ENCODE peak calls at places on chromosome 13, in eight cellular contexts. C, W, Z, F, E, K, A and N are unnamed samples. For H4K20me1, H3K9me2 and H3K36me3, the result is how much of the 10 kb centered on the place peaks cover.

GRCh38 chr13:97911311-97912138 is 42.0 kb upstream of the IPO5 start:
- DNase-seq in C (peak), W (peak), Z (peak), F (peak), E (peak), K (peak), A (peak), N (peak)

GRCh38 chr13:88701551-88701950 is 1030.4 kb downstream of the SLITRK5 start:
- DNase-seq in C (no peak), W (no peak), Z (no peak), F (peak), E (no peak), K (no peak), A (no peak), N (no peak)

GRCh38 chr13:101416181-101417042 is at the start of gene NALCN:
- DNase-seq in C (no peak), W (peak), Z (peak), F (peak), E (peak), K (peak), A (peak), N (no peak)

GRCh38 chr13:30618186-30618937 is 642 bp downstream of the USPL1 start:
- DNase-seq in C (peak), W (no peak), Z (no peak), F (peak), E (peak), K (peak), A (no peak), N (peak)

GRCh38 chr13:78662467-78662866 is 3.5 kb upstream of the OBI1 start:
- DNase-seq in C (no peak), W (no peak), Z (no peak), F (no peak), E (no peak), K (peak), A (no peak), N (peak)

GRCh38 chr13:106479849-106480400 is 55.5 kb downstream of the EFNB2 start:
- DNase-seq in C (no peak), W (no peak), Z (peak), F (no peak), E (no peak), K (no peak), A (no peak), N (no peak)

GRCh38 chr13:45292176-45292575 is 48.8 kb downstream of the TPT1 start:
- DNase-seq in C (no peak), W (peak), Z (no peak), F (peak), E (peak), K (no peak), A (no peak), N (no peak)

GRCh38 chr13:98821372-98822237 is 69.1 kb upstream of the SLC15A1 start:
- DNase-seq in C (no peak), W (no peak), Z (peak), F (no peak), E (peak), K (no peak), A (peak), N (no peak)

GRCh38 chr13:47277774-47278173 is 380.9 kb upstream of the HTR2A start:
- DNase-seq in C (no peak), W (no peak), Z (no peak), F (no peak), E (peak), K (no peak), A (no peak), N (no peak)

GRCh38 chr13:63636231-63636993 is 2220.8 kb upstream of the PCDH20 start:
- DNase-seq in C (peak), W (peak), Z (peak), F (peak), E (no peak), K (peak), A (no peak), N (no peak)

GRCh38 chr13:31468114-31468902 is 268.5 kb downstream of the B3GLCT start:
- DNase-seq in C (no peak), W (no peak), Z (peak), F (no peak), E (no peak), K (no peak), A (no peak), N (no peak)

GRCh38 chr13:31072041-31072440 is 89.7 kb downstream of the HSPH1 start:
- DNase-seq in C (no peak), W (no peak), Z (no peak), F (no peak), E (peak), K (no peak), A (no peak), N (no peak)

GRCh38 chr13:47413112-47413511 is 516.3 kb upstream of the HTR2A start:
- DNase-seq in C (no peak), W (no peak), Z (no peak), F (no peak), E (peak), K (no peak), A (no peak), N (no peak)

GRCh38 chr13:39129253-39129652 is 91.0 kb downstream of the NHLRC3 start:
- DNase-seq in C (no peak), W (no peak), Z (no peak), F (no peak), E (no peak), K (no peak), A (no peak), N (no peak)

GRCh38 chr13:94620286-94620896 is 18.7 kb downstream of the GPR180 start:
- DNase-seq in C (peak), W (peak), Z (peak), F (peak), E (peak), K (peak), A (peak), N (peak)

GRCh38 chr13:74039154-74039553 is 95.0 kb downstream of the KLF12 start:
- DNase-seq in C (no peak), W (no peak), Z (no peak), F (no peak), E (no peak), K (no peak), A (no peak), N (no peak)

GRCh38 chr13:74039667-74040066 is 94.5 kb downstream of the KLF12 start:
- DNase-seq in C (no peak), W (no peak), Z (no peak), F (no peak), E (no peak), K (no peak), A (no peak), N (no peak)

GRCh38 chr13:74035881-74036280 is 98.3 kb downstream of the KLF12 start:
- DNase-seq in C (no peak), W (no peak), Z (no peak), F (no peak), E (no peak), K (no peak), A (no peak), N (no peak)

GRCh38 chr13:74037762-74038161 is 96.4 kb downstream of the KLF12 start:
- DNase-seq in C (no peak), W (no peak), Z (no peak), F (no peak), E (no peak), K (no peak), A (no peak), N (no peak)

DNA sequence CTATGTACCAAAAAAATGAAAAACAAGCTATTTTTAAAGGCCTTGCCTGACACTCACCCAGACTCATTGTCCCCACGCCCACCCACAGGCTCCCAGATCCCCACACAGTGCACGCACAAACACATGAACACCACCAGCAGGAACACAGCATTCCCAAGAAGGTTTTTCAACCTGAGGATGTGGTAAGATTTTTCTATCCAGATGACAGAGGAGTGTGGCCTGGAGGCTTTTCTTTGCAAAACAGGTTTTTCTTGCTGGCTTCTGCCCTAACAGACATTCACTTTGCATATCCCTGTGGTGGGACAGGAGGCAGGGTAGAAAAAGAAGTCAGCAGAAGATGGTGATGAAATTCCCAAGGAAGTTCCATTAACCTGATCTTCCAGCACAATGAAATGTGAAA is 97.8 kb downstream of the KLF12 start:
- DNase-seq in C (no peak), W (peak), Z (peak), F (peak), E (no peak), K (no peak), A (no peak), N (no peak)
- H4K20me1 ChIP-seq in C (under half), W (under half), Z (under half), F (under half), E (under half), K (under half), A (under half), N (under half)

GRCh38 chr13:67096418-67096817 is 133.7 kb downstream of the PCDH9 start:
- DNase-seq in C (no peak), W (no peak), Z (no peak), F (no peak), E (no peak), K (no peak), A (no peak), N (no peak)
- H3K9me2 ChIP-seq in C (under half), W (under half), Z (under half), F (under half), E (under half), K (under half), A (under half), N (under half)

DNA sequence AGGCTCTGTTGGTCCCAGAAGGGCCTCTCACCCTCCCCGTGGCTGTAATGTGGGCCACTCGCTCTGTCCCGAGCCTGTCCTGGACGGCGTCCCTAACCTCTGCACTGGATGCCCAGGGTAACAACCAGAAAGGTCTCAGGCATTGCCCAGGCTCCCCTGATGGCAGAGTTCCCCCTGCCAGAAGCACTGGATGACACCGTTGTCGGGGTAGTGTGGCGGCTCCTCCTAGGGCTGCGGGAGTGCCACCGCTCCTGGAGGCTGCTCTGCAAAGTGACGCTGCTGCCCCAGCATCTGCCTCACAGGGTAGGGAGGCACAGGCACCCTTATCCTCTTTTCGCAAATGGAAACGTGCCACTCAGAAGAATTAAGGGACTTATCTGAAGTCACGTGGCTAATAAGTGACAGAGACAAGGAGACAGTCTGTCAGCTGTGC is 32.0 kb downstream of the MPHOSPH8 start:
- DNase-seq in C (no peak), W (no peak), Z (peak), F (no peak), E (no peak), K (no peak), A (peak), N (no peak)
- H3K36me3 ChIP-seq in C (under half), W (under half), Z (under half), F (under half), E (half or more), K (under half), A (half or more), N (half or more)

DNA sequence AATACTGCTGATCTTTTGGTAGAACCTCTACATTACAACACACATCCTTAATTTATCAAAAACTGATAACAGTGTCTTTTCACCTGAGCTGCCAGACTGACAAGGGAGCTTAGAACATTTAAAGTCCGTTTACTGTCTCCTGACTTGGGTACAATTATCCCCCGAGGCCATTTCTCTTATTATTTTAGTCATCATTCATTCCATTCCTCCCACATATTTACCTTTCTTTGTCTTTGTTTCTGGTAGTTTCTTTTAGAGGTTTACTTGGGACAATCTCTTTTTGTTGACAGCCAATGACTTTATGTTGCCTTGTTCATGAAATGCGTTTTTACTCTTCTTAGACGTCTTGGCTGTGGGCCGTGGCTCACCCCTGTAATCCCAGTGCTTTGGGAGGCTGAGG is 186.9 kb downstream of the PCCA start:
- DNase-seq in C (no peak), W (no peak), Z (no peak), F (peak), E (peak), K (no peak), A (no peak), N (no peak)
- H4K20me1 ChIP-seq in C (under half), W (under half), Z (under half), F (under half), E (under half), K (under half), A (under half), N (under half)

DNA sequence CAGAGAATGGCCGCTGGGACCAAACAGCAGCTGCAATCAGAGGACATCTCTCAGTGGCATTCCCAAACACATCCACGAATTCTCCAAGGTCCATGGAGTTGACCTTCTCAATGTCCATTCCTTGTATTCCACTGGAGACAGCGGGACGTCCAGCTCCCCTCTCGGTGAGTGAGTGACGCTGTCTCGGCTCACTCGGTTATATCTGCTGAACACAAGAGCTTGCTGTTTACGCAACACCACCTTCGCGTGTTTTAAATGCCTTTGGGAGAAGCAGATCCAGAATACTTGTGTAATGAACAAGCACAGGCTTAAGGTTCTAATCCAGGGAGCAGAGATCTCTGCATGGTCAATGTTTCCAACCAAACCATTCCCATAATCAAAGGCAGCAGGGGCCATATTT is at the start of gene URAD:
- DNase-seq in C (no peak), W (no peak), Z (no peak), F (no peak), E (no peak), K (no peak), A (no peak), N (no peak)
- H3K9me2 ChIP-seq in C (under half), W (under half), Z (under half), F (under half), E (under half), K (under half), A (under half), N (under half)

GRCh38 chr13:114264886-114265611 is 16.4 kb upstream of the UPF3A start:
- DNase-seq in C (no peak), W (no peak), Z (no peak), F (no peak), E (peak), K (no peak), A (no peak), N (no peak)
- H3K36me3 ChIP-seq in C (half or more), W (half or more), Z (half or more), F (under half), E (half or more), K (under half), A (half or more), N (half or more)

GRCh38 chr13:41029629-41030028 is 10.5 kb upstream of the ELF1 start:
- DNase-seq in C (peak), W (no peak), Z (peak), F (peak), E (no peak), K (no peak), A (no peak), N (no peak)
- H4K20me1 ChIP-seq in C (under half), W (under half), Z (under half), F (under half), E (under half), K (under half), A (under half), N (under half)